ENCODE peak calls at places on chromosomes 2 and 18, in four cellular contexts. V, P, C and X are unnamed samples.

GRCh38 chr18:23650963-23651927 is 11.5 kb downstream of the ANKRD29 start:
- DNase-seq in V (no peak), P (no peak), C (no peak), X (no peak)

GRCh38 chr18:48326901-48327675 is 82.1 kb downstream of the ZBTB7C start:
- DNase-seq in V (no peak), P (no peak), C (no peak), X (no peak)

GRCh38 chr2:218281449-218281848 is 10.9 kb downstream of the TMBIM1 start:
- DNase-seq in V (no peak), P (no peak), C (no peak), X (no peak)

GRCh38 chr2:129906139-129906860 is 73.2 kb upstream of the RAB6C start:
- DNase-seq in V (no peak), P (no peak), C (no peak), X (no peak)

GRCh38 chr2:237735762-237736161 is 62.8 kb upstream of the RBM44 start:
- DNase-seq in V (no peak), P (no peak), C (no peak), X (no peak)

GRCh38 chr2:195967336-195967735 is 101.3 kb downstream of the DNAH7 start:
- DNase-seq in V (no peak), P (no peak), C (no peak), X (no peak)

GRCh38 chr2:63058149-63058741 is 7.6 kb downstream of the OTX1 start:
- DNase-seq in V (no peak), P (no peak), C (no peak), X (no peak)

GRCh38 chr2:36520431-36520830 is 77.5 kb downstream of the FEZ2 start:
- DNase-seq in V (no peak), P (no peak), C (no peak), X (no peak)

GRCh38 chr2:118881490-118882129 is 34.2 kb upstream of the EN1 start:
- DNase-seq in V (peak), P (peak), C (peak), X (peak)

GRCh38 chr2:239157766-239158165 is 243.1 kb downstream of the HDAC4 start:
- DNase-seq in V (no peak), P (no peak), C (no peak), X (no peak)

GRCh38 chr2:133438026-133438425 is 130.2 kb downstream of the NCKAP5 start:
- DNase-seq in V (no peak), P (no peak), C (no peak), X (no peak)

GRCh38 chr2:195601361-195601760 is 55.7 kb upstream of the SLC39A10 start:
- DNase-seq in V (no peak), P (no peak), C (no peak), X (no peak)

GRCh38 chr2:12767541-12767940 is 50.8 kb downstream of the TRIB2 start:
- DNase-seq in V (no peak), P (no peak), C (no peak), X (no peak)

GRCh38 chr2:46831037-46831868 is 84.4 kb downstream of the MCFD2 start:
- DNase-seq in V (no peak), P (no peak), C (no peak), X (no peak)

GRCh38 chr2:64937341-64938230 is 51.6 kb upstream of the SLC1A4 start:
- DNase-seq in V (no peak), P (no peak), C (peak), X (no peak)

GRCh38 chr2:121832372-121832771 is 76.9 kb downstream of the TSN start:
- DNase-seq in V (no peak), P (no peak), C (no peak), X (no peak)

GRCh38 chr18:6521804-6522418 is 107.2 kb upstream of the L3MBTL4 start:
- DNase-seq in V (no peak), P (no peak), C (no peak), X (peak)

GRCh38 chr2:221448086-221448856 is 123.8 kb downstream of the EPHA4 start:
- DNase-seq in V (no peak), P (no peak), C (no peak), X (no peak)

GRCh38 chr2:221448857-221449390 is 123.2 kb downstream of the EPHA4 start:
- DNase-seq in V (no peak), P (no peak), C (no peak), X (no peak)

GRCh38 chr2:221449406-221449805 is 122.7 kb downstream of the EPHA4 start:
- DNase-seq in V (no peak), P (no peak), C (no peak), X (no peak)

GRCh38 chr2:221451836-221452774 is 120.0 kb downstream of the EPHA4 start:
- DNase-seq in V (no peak), P (no peak), C (no peak), X (no peak)

GRCh38 chr2:221450280-221450679 is 121.8 kb downstream of the EPHA4 start:
- DNase-seq in V (no peak), P (no peak), C (no peak), X (no peak)
- H3K27ac ChIP-seq in V (no peak), P (no peak), C (no peak), X (no peak)

GRCh38 chr2:104849618-104850097 is 4.3 kb upstream of the POU3F3 start:
- DNase-seq in V (no peak), P (no peak), C (peak), X (peak)

GRCh38 chr2:104850322-104851184 is 3.4 kb upstream of the POU3F3 start:
- DNase-seq in V (no peak), P (no peak), C (no peak), X (no peak)

GRCh38 chr2:104847821-104848160 is 6.1 kb upstream of the POU3F3 start:
- DNase-seq in V (no peak), P (no peak), C (no peak), X (no peak)

GRCh38 chr2:104848526-104848925 is 5.4 kb upstream of the POU3F3 start:
- DNase-seq in V (no peak), P (no peak), C (no peak), X (no peak)

GRCh38 chr2:104849036-104849551 is 4.8 kb upstream of the POU3F3 start:
- DNase-seq in V (no peak), P (no peak), C (no peak), X (no peak)
- H3K27ac ChIP-seq in V (no peak), P (no peak), C (no peak), X (no peak)

DNA sequence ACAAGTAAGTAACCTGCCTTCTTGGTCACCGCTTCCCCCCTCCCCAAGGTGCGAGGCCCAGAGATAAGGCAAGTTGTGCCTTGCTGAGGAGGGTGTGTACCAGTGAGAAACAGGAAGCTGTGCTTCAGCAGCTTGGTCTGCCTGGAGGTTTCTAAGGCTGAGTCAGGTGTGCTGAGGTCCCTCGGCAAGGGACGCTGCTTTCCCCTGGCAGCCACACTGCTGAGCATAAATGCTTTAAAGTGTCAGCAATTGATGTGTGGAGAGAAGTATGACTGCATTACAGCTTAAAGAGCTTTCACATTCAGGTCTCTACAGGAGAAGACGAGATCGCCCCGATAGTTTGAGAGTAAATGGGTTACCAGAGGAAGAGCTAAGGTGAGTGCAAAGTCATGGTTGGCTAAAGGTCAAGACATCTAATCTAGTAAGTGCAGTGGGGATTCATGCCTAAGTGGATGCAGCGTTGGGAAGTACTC is 86.9 kb downstream of the LIMS1 start:
- DNase-seq in V (peak), P (peak), C (no peak), X (no peak)
- H3K27ac ChIP-seq in V (peak), P (peak), C (no peak), X (no peak)

DNA sequence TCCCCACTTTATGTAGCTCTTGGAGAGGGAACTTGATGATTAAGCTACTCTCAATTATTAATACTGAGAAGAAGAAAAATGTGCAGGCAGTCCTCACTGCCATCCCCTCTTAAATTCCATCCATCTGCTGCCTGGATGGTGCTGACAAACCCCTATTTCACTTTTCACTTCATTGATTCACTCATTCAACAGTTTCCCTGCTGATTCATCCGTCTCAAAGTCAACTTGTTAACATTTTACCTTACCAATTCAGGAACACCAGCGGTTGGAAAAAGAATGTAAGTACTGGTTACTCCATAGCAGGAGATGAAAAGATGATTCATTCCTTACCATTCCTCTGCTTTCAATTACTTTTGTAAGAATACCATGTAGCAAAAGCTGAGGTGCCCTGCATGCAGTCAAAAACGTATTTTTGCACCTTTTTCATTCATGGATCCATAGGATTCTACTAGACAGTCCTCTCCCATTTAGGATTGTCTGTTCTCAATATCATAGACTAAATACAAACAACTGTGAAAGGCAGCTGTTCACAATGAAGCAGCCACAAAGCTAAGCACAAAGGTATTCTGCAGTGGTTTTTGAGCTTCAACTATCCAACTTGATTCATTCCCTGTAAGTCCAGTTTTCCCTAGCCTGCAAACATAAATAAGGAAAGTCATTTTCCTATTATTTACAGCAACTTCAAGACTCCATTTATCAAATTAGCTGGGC is 262.0 kb downstream of the MREG start:
- DNase-seq in V (no peak), P (no peak), C (no peak), X (no peak)
- H3K27ac ChIP-seq in V (no peak), P (no peak), C (no peak), X (no peak)

GRCh38 chr2:85524567-85524923 is 14.4 kb upstream of the MAT2A start:
- DNase-seq in V (no peak), P (no peak), C (no peak), X (peak)
- H3K27ac ChIP-seq in V (no peak), P (peak), C (peak), X (peak)

GRCh38 chr18:59279722-59280121 is 6.5 kb upstream of the RAX start:
- DNase-seq in V (no peak), P (no peak), C (no peak), X (no peak)

GRCh38 chr18:59279193-59279592 is 5.9 kb upstream of the RAX start:
- DNase-seq in V (no peak), P (no peak), C (no peak), X (no peak)

GRCh38 chr18:59286341-59286740 is 13.1 kb upstream of the RAX start:
- DNase-seq in V (no peak), P (no peak), C (no peak), X (no peak)

GRCh38 chr18:59282341-59282740 is 9.1 kb upstream of the RAX start:
- DNase-seq in V (no peak), P (no peak), C (no peak), X (no peak)
- H3K27ac ChIP-seq in V (no peak), P (no peak), C (no peak), X (no peak)